ENCODE peak calls at places on chromosomes 16 and 17, in ten cellular contexts. Q, Z, S, E, G, O, V, K, B and Y are unnamed samples. For H3K36me3, the result is how much of the 10 kb centered on the place peaks cover.

GRCh38 chr16:24036614-24037013 is 200.8 kb downstream of the PRKCB start:
- DNase-seq in K (peak), Z (peak), E (peak), V (peak), B (no peak), O (peak), S (peak), Q (peak), G (no peak), Y (peak)

GRCh38 chr16:69406780-69407331 is 17.6 kb upstream of the CYB5B start:
- DNase-seq in O (peak), Z (no peak), Q (no peak), K (no peak), B (no peak), V (no peak), E (no peak), S (no peak), G (no peak), Y (no peak)

GRCh38 chr17:21674242-21674731 is 18.0 kb upstream of the KCNJ18 start:
- DNase-seq in E (no peak), G (peak), S (no peak), Z (peak), B (no peak), K (no peak), Q (no peak), V (peak), O (no peak), Y (no peak)

GRCh38 chr17:3636154-3636907 is at the start of the genes CTNS and SHPK:
- DNase-seq in K (peak), V (peak), Z (peak), B (peak), E (peak), S (peak), Q (peak), O (peak), G (peak), Y (peak)

GRCh38 chr17:50370052-50370451 is 2.9 kb downstream of the MRPL27 start:
- DNase-seq in S (no peak), O (no peak), B (no peak), G (no peak), E (no peak), Z (no peak), K (no peak), Q (no peak), V (no peak), Y (no peak)

GRCh38 chr16:20074089-20074956 is 633 bp upstream of the GPR139 start:
- DNase-seq in G (no peak), K (no peak), V (no peak), O (no peak), S (no peak), Q (no peak), Z (peak), E (no peak), B (no peak), Y (no peak)

GRCh38 chr16:70364399-70364798 is 17.7 kb downstream of the DDX19A start:
- DNase-seq in S (no peak), Q (no peak), V (no peak), K (no peak), B (no peak), Z (no peak), E (no peak), O (no peak), G (no peak), Y (no peak)

GRCh38 chr17:38871247-38871991 is 1.6 kb downstream of the LASP1 start:
- DNase-seq in Z (peak), E (peak), G (no peak), O (peak), K (no peak), V (peak), B (peak), S (peak), Q (peak), Y (peak)

DNA sequence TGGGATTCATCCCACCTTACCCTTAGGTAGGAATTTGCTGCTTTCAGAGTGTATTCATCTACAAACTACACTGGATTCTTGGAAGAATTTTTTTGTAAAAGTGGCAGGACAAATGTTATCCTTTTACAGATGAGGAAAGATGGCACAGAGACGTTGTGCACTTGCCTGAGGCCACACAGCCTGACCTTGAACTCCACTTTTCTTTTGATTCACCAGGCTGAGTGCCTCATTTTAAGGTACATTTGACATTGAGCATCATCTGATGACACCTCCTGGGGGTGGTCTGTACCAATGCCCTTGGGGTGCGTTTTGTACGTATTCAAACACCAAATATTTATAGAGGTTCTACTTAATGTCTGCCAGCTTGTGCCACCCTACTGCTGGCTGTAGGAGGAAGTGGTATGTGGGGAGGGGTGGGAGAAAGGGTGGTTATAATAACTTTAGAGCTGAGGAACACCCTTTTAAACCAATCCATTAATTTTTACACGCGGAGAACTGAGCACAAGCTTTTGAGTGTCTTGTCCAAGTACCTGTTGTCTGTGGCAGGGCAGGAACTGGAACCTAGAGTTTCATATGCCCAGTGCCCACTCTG is 29.1 kb downstream of the HS3ST3B1 start:
- DNase-seq in Z (no peak), S (no peak), V (no peak), G (no peak), O (no peak), E (no peak), K (no peak), B (no peak), Q (no peak), Y (no peak)
- H3K27ac ChIP-seq in Z (peak), S (no peak), V (no peak), G (no peak), O (peak), E (no peak), K (no peak), B (no peak), Q (no peak), Y (no peak)

GRCh38 chr17:65100316-65101140 is 36.6 kb upstream of the RGS9 start:
- DNase-seq in G (peak), Z (peak), Q (peak), S (peak), K (no peak), V (peak), O (peak), B (peak), E (peak), Y (peak)
- H3K36me3 ChIP-seq in G (under half), Z (under half), Q (under half), S (under half), K (under half), V (under half), O (under half), B (under half), E (under half), Y (under half)

GRCh38 chr16:84794626-84795025 is 25.2 kb upstream of the CRISPLD2 start:
- DNase-seq in Q (no peak), Z (no peak), B (no peak), K (no peak), O (no peak), G (no peak), E (no peak), V (no peak), S (no peak), Y (no peak)
- H3K27ac ChIP-seq in Q (peak), Z (no peak), B (peak), K (no peak), O (peak), G (peak), E (peak), V (peak), S (no peak), Y (no peak)

DNA sequence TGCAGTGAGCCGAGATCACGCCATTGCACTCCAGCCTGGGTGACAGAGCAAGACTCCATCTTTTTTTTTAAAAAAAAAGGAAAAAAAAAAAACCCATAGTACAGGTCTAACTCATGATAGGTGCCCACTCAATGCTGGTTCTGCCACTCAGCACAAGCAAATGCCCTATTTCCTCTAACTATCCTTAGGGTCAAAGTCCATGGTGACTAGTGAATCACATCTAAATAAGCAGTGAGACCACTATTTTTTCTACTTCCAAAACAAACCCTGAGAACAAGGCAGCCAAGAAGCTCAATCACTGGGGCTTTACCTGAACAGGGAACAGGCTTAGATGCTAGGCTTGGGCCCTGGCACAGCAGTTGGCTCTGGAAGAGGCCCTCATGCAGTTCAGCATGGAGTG is 3.4 kb downstream of the BLTP2 start:
- DNase-seq in G (no peak), Z (no peak), V (no peak), B (no peak), O (no peak), S (no peak), E (no peak), K (no peak), Q (no peak), Y (no peak)
- H3K36me3 ChIP-seq in G (half or more), Z (half or more), V (half or more), B (under half), O (under half), S (under half), E (under half), K (half or more), Q (half or more), Y (half or more)

DNA sequence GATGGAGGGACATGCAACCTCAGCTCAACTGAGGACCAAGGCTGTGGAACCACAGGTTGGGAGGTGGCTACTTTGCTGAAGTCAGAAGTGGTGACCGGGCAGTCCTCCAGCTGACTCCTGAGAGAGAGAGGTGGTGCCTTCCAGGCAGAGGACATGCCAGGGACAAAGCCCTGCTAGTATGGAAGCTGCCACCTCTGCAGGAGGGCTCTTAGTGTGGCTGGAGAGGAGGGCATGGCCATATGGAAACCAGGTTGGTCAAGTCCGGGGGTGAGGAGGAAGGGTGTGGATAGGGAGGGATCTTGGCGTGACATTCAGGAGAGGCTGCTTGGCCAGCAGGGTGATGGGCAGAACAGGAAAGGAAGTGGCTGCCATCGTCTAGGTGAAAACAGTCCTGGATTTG is 5.7 kb downstream of the C16orf86 start:
- DNase-seq in O (no peak), Z (peak), S (peak), V (no peak), B (no peak), K (no peak), Q (no peak), E (no peak), G (no peak), Y (no peak)
- H3K27ac ChIP-seq in O (no peak), Z (no peak), S (no peak), V (no peak), B (peak), K (no peak), Q (no peak), E (peak), G (no peak), Y (no peak)

DNA sequence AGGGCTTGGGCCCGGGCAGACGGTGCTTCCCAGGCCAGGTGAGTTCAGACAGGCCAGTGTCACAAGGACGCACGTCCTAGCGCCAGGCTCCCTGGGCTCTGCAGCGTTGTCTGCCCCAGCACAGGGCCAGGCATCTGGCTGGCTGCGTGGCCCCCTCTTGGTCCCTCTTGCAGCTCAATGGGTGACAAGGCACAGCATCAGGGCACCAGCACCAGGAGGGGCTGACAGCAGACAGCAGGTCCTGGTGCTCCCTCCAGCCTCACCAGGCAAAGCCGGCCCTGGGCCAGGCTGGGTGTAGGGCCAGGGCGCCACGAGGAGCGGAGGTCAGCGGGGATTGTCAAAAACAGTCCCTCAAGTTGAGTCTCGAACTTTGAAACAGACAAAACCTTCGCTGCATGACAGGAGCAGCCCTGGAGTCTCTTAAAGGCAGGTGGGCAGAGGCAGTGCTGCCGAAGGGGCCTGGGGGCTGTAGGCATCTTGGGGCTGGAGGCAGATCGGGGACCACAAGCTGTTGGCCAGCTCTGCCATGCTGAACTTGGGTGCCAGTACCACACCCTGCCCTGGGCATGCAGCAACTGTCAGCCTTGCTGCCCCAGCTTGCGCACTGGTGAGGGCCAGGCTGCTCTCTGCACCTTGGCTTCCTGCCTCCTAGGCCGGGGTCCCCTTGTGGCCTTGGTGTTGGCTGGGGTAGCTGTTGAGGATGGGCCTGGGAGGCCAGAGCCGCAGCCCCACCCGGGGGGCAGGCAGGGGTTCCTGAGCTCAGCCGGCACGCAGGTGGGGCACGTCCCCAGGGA is 48.8 kb downstream of the PRMT7 start:
- DNase-seq in G (no peak), S (no peak), Q (no peak), Z (no peak), K (no peak), O (no peak), B (no peak), V (no peak), E (no peak), Y (no peak)
- H3K36me3 ChIP-seq in G (under half), S (under half), Q (under half), Z (under half), K (under half), O (under half), B (under half), V (half or more), E (under half), Y (under half)

GRCh38 chr16:29745853-29746345 is at the start of gene C16orf54:
- DNase-seq in Q (peak), V (peak), B (no peak), G (peak), S (no peak), O (no peak), K (no peak), E (peak), Z (no peak), Y (no peak)

GRCh38 chr16:29743475-29743826 is 2.3 kb downstream of the C16orf54 start:
- DNase-seq in Z (no peak), B (no peak), K (no peak), Q (no peak), G (no peak), S (no peak), V (no peak), O (no peak), E (no peak), Y (no peak)

GRCh38 chr16:29743827-29744531 is 1.8 kb downstream of the C16orf54 start:
- DNase-seq in B (no peak), Z (no peak), Q (no peak), E (no peak), S (no peak), V (no peak), G (peak), O (no peak), K (no peak), Y (no peak)

GRCh38 chr16:29744541-29745101 is 1.2 kb downstream of the C16orf54 start:
- DNase-seq in B (no peak), Z (no peak), Q (no peak), O (no peak), E (no peak), K (no peak), V (no peak), S (no peak), G (no peak), Y (no peak)

GRCh38 chr16:29745126-29745852 is 501 bp downstream of the C16orf54 start:
- DNase-seq in G (peak), S (no peak), E (no peak), Z (no peak), Q (no peak), V (peak), O (no peak), B (no peak), K (no peak), Y (no peak)
- H3K27ac ChIP-seq in G (no peak), S (no peak), E (no peak), Z (no peak), Q (no peak), V (peak), O (no peak), B (peak), K (no peak), Y (no peak)

DNA sequence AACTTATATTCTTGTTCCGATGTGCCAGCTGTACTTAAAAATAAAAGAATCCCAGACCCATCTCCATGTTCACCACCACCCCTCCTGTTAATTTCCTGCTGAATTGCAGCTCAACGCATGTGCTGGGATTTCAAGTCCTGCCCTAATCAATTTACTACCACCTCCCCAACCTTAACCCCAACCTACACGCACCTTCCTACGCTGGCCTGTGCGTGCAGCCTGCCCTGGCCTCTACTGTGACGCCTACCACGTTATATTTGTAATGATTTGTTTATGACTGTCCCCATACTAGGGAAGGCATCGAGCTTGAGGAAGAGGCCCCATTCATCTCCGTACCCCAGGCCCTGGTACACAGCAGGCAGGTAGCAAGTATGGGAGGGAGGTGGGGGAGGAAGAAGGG is 251.1 kb downstream of the MRTFB start:
- DNase-seq in E (no peak), K (no peak), O (no peak), B (no peak), V (no peak), G (no peak), S (no peak), Q (no peak), Z (no peak), Y (no peak)
- H3K36me3 ChIP-seq in E (under half), K (under half), O (under half), B (under half), V (under half), G (under half), S (under half), Q (under half), Z (under half), Y (under half)

DNA sequence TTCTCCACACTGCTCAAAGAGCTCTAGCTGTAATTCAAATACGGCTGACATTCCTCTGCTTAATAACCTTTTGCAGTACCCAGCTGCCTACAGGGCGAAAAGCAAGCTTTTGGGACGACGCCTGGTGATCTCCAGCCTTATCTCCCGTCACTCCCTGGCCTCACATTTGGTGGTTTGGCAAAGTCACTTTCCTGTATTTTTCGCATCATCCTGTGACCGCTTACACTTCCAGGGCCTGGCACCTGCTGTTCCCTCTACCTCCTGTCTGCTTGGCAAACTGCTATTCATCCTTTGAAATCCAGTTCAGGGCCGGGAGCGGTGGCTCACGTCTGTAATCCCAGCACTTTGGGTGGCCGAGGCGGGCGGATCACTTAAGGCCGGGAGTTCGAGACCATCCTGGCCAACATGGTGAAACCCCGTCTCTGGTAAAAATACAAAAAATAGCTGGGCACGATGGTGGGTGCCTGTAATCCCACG is 2.7 kb upstream of the BHLHA9 start:
- DNase-seq in E (peak), Z (peak), K (no peak), V (no peak), S (peak), G (peak), Q (peak), B (no peak), O (peak), Y (no peak)
- H3K27ac ChIP-seq in E (peak), Z (no peak), K (peak), V (peak), S (no peak), G (peak), Q (peak), B (peak), O (peak), Y (peak)